ENCODE peak calls at places on chromosomes 12 and 14, in four cellular contexts. D is body of pancreas, V is GM23248, A is pancreas. N is an unnamed sample.

GRCh38 chr12:29521951-29522350 is 24.5 kb upstream of the OVCH1 start:
- DNase-seq in D (no peak), V (peak), A (no peak), N (no peak)

GRCh38 chr14:67892466-67893120 is 73.0 kb downstream of the RAD51B start:
- DNase-seq in D (peak), V (no peak), A (no peak), N (no peak)

GRCh38 chr14:41830679-41831078 is 224.0 kb downstream of the LRFN5 start:
- DNase-seq in D (no peak), V (peak), A (no peak), N (no peak)

GRCh38 chr12:50524621-50525020 is 19.8 kb downstream of the DIP2B start:
- DNase-seq in D (no peak), V (no peak), A (no peak), N (no peak)

GRCh38 chr12:15001733-15002471 is 29.1 kb downstream of the PDE6H start:
- DNase-seq in D (no peak), V (peak), A (no peak), N (peak)

GRCh38 chr12:39872425-39872824 is 233.5 kb downstream of the SLC2A13 start:
- DNase-seq in D (no peak), V (peak), A (no peak), N (no peak)

GRCh38 chr12:28415755-28416154 is 225.5 kb downstream of the CCDC91 start:
- DNase-seq in D (no peak), V (peak), A (no peak), N (no peak)

GRCh38 chr14:104087981-104088850 is 2.7 kb downstream of the ASPG start:
- DNase-seq in D (no peak), V (no peak), A (peak), N (no peak)

GRCh38 chr12:13745100-13745678 is 236.2 kb downstream of the GRIN2B start:
- DNase-seq in D (no peak), V (no peak), A (peak), N (no peak)

GRCh38 chr12:93378373-93379310 is 917 bp downstream of the NUDT4 start:
- DNase-seq in D (peak), V (peak), A (peak), N (peak)

GRCh38 chr12:93376436-93377251 is 1.1 kb upstream of the NUDT4 start:
- DNase-seq in D (peak), V (peak), A (no peak), N (peak)

GRCh38 chr12:93373847-93374723 is 3.6 kb upstream of the NUDT4 start:
- DNase-seq in D (no peak), V (no peak), A (no peak), N (no peak)

GRCh38 chr12:93377252-93377542 is 528 bp upstream of the NUDT4 start:
- DNase-seq in D (no peak), V (no peak), A (no peak), N (no peak)

DNA sequence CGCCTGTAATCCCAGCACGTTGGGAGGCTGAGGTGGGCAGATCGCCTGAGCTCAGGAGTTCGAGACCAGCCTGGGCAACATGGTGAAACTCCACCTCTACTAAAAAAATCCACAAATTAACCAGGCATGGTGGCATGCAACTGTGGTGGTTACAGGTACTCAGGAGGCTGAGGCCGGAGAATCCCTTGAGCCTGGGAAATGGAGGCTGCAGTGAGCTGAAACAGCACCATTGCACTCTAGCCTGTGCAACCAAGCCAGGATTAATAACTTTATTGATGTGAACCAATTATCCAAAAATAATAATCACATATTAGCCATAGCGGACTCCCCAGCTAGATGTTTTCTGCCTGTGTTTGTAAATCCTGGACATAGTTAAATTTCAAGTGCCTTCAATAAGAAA is 1.8 kb upstream of the NUDT4 start:
- DNase-seq in D (no peak), V (no peak), A (no peak), N (no peak)
- H3K4me3 ChIP-seq in D (no peak), V (no peak), A (peak), N (peak)

GRCh38 chr14:63752449-63753169 is 24.7 kb upstream of the SGPP1 start:
- DNase-seq in D (peak), V (peak), A (no peak), N (no peak)
- H3K4me3 ChIP-seq in D (no peak), V (no peak), A (no peak), N (no peak)

DNA sequence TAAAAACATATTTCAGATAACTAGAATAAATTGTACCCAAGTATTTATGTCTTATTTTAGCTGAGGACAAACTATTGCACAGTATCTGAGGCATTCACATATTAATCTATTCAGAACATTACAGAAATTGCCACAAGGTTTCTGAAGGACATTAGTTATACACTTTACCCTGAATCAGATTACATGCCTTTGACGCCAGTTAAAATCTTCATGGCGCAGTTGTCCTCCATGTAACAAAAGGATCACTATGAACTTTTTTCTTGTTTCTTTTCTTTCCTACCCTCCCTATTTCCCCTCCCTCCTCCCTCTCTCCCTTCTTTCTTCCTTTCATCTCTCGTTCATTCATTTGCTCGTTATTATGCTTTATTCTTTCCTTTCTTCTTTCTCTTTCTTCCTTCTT is 176.6 kb upstream of the KITLG start:
- DNase-seq in D (no peak), V (no peak), A (no peak), N (no peak)
- H3K4me3 ChIP-seq in D (no peak), V (no peak), A (no peak), N (no peak)

DNA sequence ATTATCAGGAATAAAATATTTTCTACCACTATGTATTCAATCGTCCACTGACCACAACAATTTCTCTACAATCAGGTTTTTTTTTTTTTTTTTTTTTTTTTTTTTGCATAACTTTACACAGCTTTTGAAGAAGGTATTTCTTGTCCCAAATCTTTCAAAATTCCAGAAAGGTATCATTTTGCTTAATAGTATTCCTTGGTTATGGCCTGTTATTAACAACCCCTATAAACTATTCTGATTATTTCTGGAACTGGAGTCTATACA is 145.3 kb downstream of the ALX1 start:
- DNase-seq in D (no peak), V (no peak), A (no peak), N (no peak)
- H3K4me3 ChIP-seq in D (no peak), V (no peak), A (no peak), N (no peak)

GRCh38 chr14:75292886-75293285 is 14.3 kb downstream of the FOS start:
- DNase-seq in D (no peak), V (no peak), A (no peak), N (no peak)

GRCh38 chr14:75294649-75295033 is 16.0 kb downstream of the FOS start:
- DNase-seq in D (no peak), V (no peak), A (no peak), N (no peak)

GRCh38 chr14:75295491-75296338 is 17.1 kb downstream of the FOS start:
- DNase-seq in D (peak), V (peak), A (peak), N (peak)

GRCh38 chr14:75293920-75294648 is 15.5 kb downstream of the FOS start:
- DNase-seq in D (peak), V (peak), A (peak), N (peak)

DNA sequence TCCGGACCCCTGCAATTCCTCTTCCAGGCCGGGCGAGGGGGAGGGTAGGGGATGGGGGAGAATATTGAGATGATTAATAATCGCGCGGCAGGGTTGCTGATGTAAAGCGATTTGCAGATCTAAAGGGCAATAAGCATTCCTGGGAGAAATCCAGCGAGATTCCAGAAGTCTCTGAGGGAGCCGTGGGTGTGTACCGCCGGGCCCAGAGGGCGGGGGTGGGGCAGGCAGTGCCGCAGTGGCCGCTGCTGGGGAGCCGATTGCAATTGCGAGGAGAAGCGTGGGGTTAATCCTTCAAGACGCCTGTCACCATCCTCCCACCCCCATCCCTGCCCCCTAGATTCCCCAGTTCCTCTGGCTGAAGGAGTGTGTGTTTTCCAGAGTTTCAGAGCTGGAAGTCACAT is 16.4 kb downstream of the FOS start:
- DNase-seq in D (peak), V (peak), A (peak), N (peak)
- H3K4me3 ChIP-seq in D (no peak), V (peak), A (peak), N (peak)